ENCODE peak calls at places on chromosomes 6 and 20, in seven cellular contexts. One of them, this sample, is unnamed.

GRCh38 chr6:101226677-101227135 is 166.8 kb upstream of the GRIK2 start:
- DNase-seq in GM12865: peak
- DNase-seq in bronchial epithelial cell: peak
- DNase-seq in SK-N-SH: no peak
- DNase-seq in fibroblast of the aortic adventitia: peak
- DNase-seq in kidney: peak
- DNase-seq in type B pancreatic cell: no peak
- DNase-seq in this sample: peak

GRCh38 chr20:56439784-56440291 is 27.8 kb downstream of the CASS4 start:
- DNase-seq in SK-N-SH: no peak
- DNase-seq in type B pancreatic cell: no peak
- DNase-seq in bronchial epithelial cell: no peak
- DNase-seq in GM12865: no peak
- DNase-seq in kidney: no peak
- DNase-seq in fibroblast of the aortic adventitia: peak
- DNase-seq in this sample: peak

GRCh38 chr20:61127311-61128044 is 124.6 kb upstream of the CDH4 start:
- DNase-seq in bronchial epithelial cell: peak
- DNase-seq in type B pancreatic cell: no peak
- DNase-seq in fibroblast of the aortic adventitia: peak
- DNase-seq in kidney: no peak
- DNase-seq in GM12865: no peak
- DNase-seq in SK-N-SH: no peak
- DNase-seq in this sample: peak

GRCh38 chr6:92459606-92460005 is 959.8 kb downstream of the EPHA7 start:
- DNase-seq in SK-N-SH: no peak
- DNase-seq in fibroblast of the aortic adventitia: no peak
- DNase-seq in GM12865: no peak
- DNase-seq in kidney: no peak
- DNase-seq in type B pancreatic cell: no peak
- DNase-seq in bronchial epithelial cell: no peak
- DNase-seq in this sample: no peak

GRCh38 chr6:1703091-1703855 is 93.6 kb downstream of the FOXC1 start:
- DNase-seq in kidney: no peak
- DNase-seq in bronchial epithelial cell: peak
- DNase-seq in GM12865: no peak
- DNase-seq in type B pancreatic cell: no peak
- DNase-seq in fibroblast of the aortic adventitia: no peak
- DNase-seq in SK-N-SH: no peak
- DNase-seq in this sample: peak

GRCh38 chr20:17854307-17854903 is 114.2 kb downstream of the SNX5 start:
- DNase-seq in SK-N-SH: peak
- DNase-seq in GM12865: peak
- DNase-seq in kidney: no peak
- DNase-seq in bronchial epithelial cell: peak
- DNase-seq in fibroblast of the aortic adventitia: peak
- DNase-seq in type B pancreatic cell: no peak
- DNase-seq in this sample: peak

GRCh38 chr6:91149914-91150674 is 563.2 kb upstream of the MAP3K7 start:
- DNase-seq in SK-N-SH: no peak
- DNase-seq in GM12865: no peak
- DNase-seq in fibroblast of the aortic adventitia: no peak
- DNase-seq in bronchial epithelial cell: peak
- DNase-seq in kidney: no peak
- DNase-seq in type B pancreatic cell: no peak
- DNase-seq in this sample: no peak

GRCh38 chr6:168388641-168389633 is 52.0 kb upstream of the SMOC2 start:
- DNase-seq in type B pancreatic cell: no peak
- DNase-seq in SK-N-SH: no peak
- DNase-seq in bronchial epithelial cell: no peak
- DNase-seq in fibroblast of the aortic adventitia: no peak
- DNase-seq in kidney: peak
- DNase-seq in GM12865: no peak
- DNase-seq in this sample: no peak

GRCh38 chr20:36252511-36252910 is 16.2 kb downstream of the AAR2 start:
- DNase-seq in bronchial epithelial cell: peak
- DNase-seq in SK-N-SH: no peak
- DNase-seq in kidney: no peak
- DNase-seq in fibroblast of the aortic adventitia: no peak
- DNase-seq in GM12865: no peak
- DNase-seq in type B pancreatic cell: no peak
- DNase-seq in this sample: peak

GRCh38 chr6:92339891-92340290 is 1079.5 kb downstream of the EPHA7 start:
- DNase-seq in SK-N-SH: no peak
- DNase-seq in bronchial epithelial cell: no peak
- DNase-seq in fibroblast of the aortic adventitia: no peak
- DNase-seq in kidney: no peak
- DNase-seq in type B pancreatic cell: no peak
- DNase-seq in GM12865: no peak
- DNase-seq in this sample: no peak

GRCh38 chr20:3378138-3378537 is 29.3 kb downstream of the DNAAF9 start:
- DNase-seq in GM12865: no peak
- DNase-seq in bronchial epithelial cell: no peak
- DNase-seq in fibroblast of the aortic adventitia: no peak
- DNase-seq in kidney: no peak
- DNase-seq in type B pancreatic cell: no peak
- DNase-seq in SK-N-SH: no peak
- DNase-seq in this sample: no peak

GRCh38 chr6:158388727-158389126 is 76.5 kb downstream of the TULP4 start:
- DNase-seq in GM12865: peak
- DNase-seq in bronchial epithelial cell: no peak
- DNase-seq in type B pancreatic cell: no peak
- DNase-seq in SK-N-SH: no peak
- DNase-seq in kidney: no peak
- DNase-seq in fibroblast of the aortic adventitia: no peak
- DNase-seq in this sample: no peak

GRCh38 chr6:87772597-87773530 is 70.8 kb upstream of the AKIRIN2 start:
- DNase-seq in fibroblast of the aortic adventitia: peak
- DNase-seq in type B pancreatic cell: no peak
- DNase-seq in kidney: no peak
- DNase-seq in GM12865: no peak
- DNase-seq in bronchial epithelial cell: no peak
- DNase-seq in SK-N-SH: peak
- DNase-seq in this sample: no peak

GRCh38 chr20:41011551-41012067 is 17.0 kb upstream of the TOP1 start:
- DNase-seq in kidney: no peak
- DNase-seq in bronchial epithelial cell: peak
- DNase-seq in GM12865: peak
- DNase-seq in SK-N-SH: no peak
- DNase-seq in type B pancreatic cell: no peak
- DNase-seq in fibroblast of the aortic adventitia: no peak
- DNase-seq in this sample: peak

GRCh38 chr6:19587238-19587942 is 249.8 kb upstream of the ID4 start:
- DNase-seq in type B pancreatic cell: no peak
- DNase-seq in kidney: no peak
- DNase-seq in SK-N-SH: no peak
- DNase-seq in bronchial epithelial cell: no peak
- DNase-seq in GM12865: no peak
- DNase-seq in fibroblast of the aortic adventitia: no peak
- DNase-seq in this sample: no peak

GRCh38 chr6:91608428-91608827 is 1021.6 kb upstream of the MAP3K7 start:
- DNase-seq in type B pancreatic cell: no peak
- DNase-seq in fibroblast of the aortic adventitia: no peak
- DNase-seq in bronchial epithelial cell: no peak
- DNase-seq in kidney: peak
- DNase-seq in GM12865: no peak
- DNase-seq in SK-N-SH: no peak
- DNase-seq in this sample: no peak

GRCh38 chr20:54103067-54103761 is 32.8 kb upstream of the BCAS1 start:
- DNase-seq in GM12865: peak
- DNase-seq in fibroblast of the aortic adventitia: peak
- DNase-seq in kidney: peak
- DNase-seq in type B pancreatic cell: peak
- DNase-seq in bronchial epithelial cell: peak
- DNase-seq in SK-N-SH: peak
- DNase-seq in this sample: no peak

GRCh38 chr20:25061103-25061799 is 3.3 kb upstream of the ACSS1 start:
- DNase-seq in fibroblast of the aortic adventitia: no peak
- DNase-seq in SK-N-SH: no peak
- DNase-seq in type B pancreatic cell: no peak
- DNase-seq in kidney: peak
- DNase-seq in bronchial epithelial cell: no peak
- DNase-seq in GM12865: no peak
- DNase-seq in this sample: no peak

GRCh38 chr6:42507901-42508300 is 55.9 kb upstream of the UBR2 start:
- DNase-seq in SK-N-SH: no peak
- DNase-seq in fibroblast of the aortic adventitia: peak
- DNase-seq in bronchial epithelial cell: no peak
- DNase-seq in type B pancreatic cell: no peak
- DNase-seq in GM12865: no peak
- DNase-seq in kidney: no peak
- DNase-seq in this sample: no peak

GRCh38 chr6:28334272-28335039 is 1.5 kb downstream of the ZSCAN31 start:
- DNase-seq in SK-N-SH: no peak
- DNase-seq in bronchial epithelial cell: no peak
- DNase-seq in type B pancreatic cell: no peak
- DNase-seq in fibroblast of the aortic adventitia: no peak
- DNase-seq in GM12865: no peak
- DNase-seq in kidney: no peak
- DNase-seq in this sample: no peak

GRCh38 chr6:163766936-163767335 is 352.4 kb downstream of the QKI start:
- DNase-seq in GM12865: no peak
- DNase-seq in kidney: no peak
- DNase-seq in fibroblast of the aortic adventitia: no peak
- DNase-seq in SK-N-SH: no peak
- DNase-seq in bronchial epithelial cell: no peak
- DNase-seq in type B pancreatic cell: no peak
- DNase-seq in this sample: no peak

GRCh38 chr20:51143652-51144051 is 120.7 kb upstream of the KCNG1 start:
- DNase-seq in fibroblast of the aortic adventitia: no peak
- DNase-seq in kidney: no peak
- DNase-seq in type B pancreatic cell: no peak
- DNase-seq in SK-N-SH: no peak
- DNase-seq in bronchial epithelial cell: no peak
- DNase-seq in GM12865: no peak
- DNase-seq in this sample: no peak

GRCh38 chr20:46057856-46058655 is 29.0 kb downstream of the SLC12A5 start:
- DNase-seq in bronchial epithelial cell: peak
- DNase-seq in fibroblast of the aortic adventitia: peak
- DNase-seq in SK-N-SH: no peak
- DNase-seq in GM12865: no peak
- DNase-seq in kidney: no peak
- DNase-seq in type B pancreatic cell: peak
- DNase-seq in this sample: peak
- TF ChIP-seq CTCF in bronchial epithelial cell: peak
- TF ChIP-seq CTCF in fibroblast of the aortic adventitia: peak
- TF ChIP-seq CTCF in SK-N-SH: no peak
- TF ChIP-seq CTCF in GM12865: peak
- TF ChIP-seq CTCF in kidney: no peak
- TF ChIP-seq CTCF in type B pancreatic cell: peak
- TF ChIP-seq CTCF in this sample: peak

GRCh38 chr20:6711950-6712634 is 55.4 kb upstream of the BMP2 start:
- DNase-seq in SK-N-SH: no peak
- DNase-seq in kidney: no peak
- DNase-seq in GM12865: no peak
- DNase-seq in type B pancreatic cell: no peak
- DNase-seq in bronchial epithelial cell: peak
- DNase-seq in fibroblast of the aortic adventitia: no peak
- DNase-seq in this sample: no peak
- TF ChIP-seq CTCF in SK-N-SH: no peak
- TF ChIP-seq CTCF in kidney: no peak
- TF ChIP-seq CTCF in GM12865: no peak
- TF ChIP-seq CTCF in type B pancreatic cell: no peak
- TF ChIP-seq CTCF in bronchial epithelial cell: no peak
- TF ChIP-seq CTCF in fibroblast of the aortic adventitia: no peak
- TF ChIP-seq CTCF in this sample: no peak

DNA sequence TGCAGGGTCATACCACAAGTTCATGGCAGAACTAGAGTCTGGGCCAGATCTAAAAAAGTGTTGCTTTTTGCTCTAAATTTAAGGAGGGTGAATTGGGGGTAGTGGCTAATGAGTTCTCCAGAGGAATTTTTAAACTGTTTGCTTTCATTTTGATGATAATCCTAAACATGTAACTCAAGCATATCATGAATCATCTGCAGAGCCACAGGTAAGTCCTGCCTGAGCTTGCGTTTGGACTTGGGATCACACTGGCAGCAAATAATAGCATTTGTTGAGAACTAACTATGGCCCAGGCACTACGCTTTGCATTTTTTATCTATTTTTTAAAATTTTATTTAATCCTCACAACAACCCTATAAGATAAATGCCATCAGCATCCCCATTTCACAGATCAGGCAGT is 27.4 kb downstream of the FAM110A start:
- DNase-seq in fibroblast of the aortic adventitia: no peak
- DNase-seq in GM12865: no peak
- DNase-seq in type B pancreatic cell: no peak
- DNase-seq in kidney: no peak
- DNase-seq in SK-N-SH: no peak
- DNase-seq in bronchial epithelial cell: peak
- DNase-seq in this sample: peak
- TF ChIP-seq CTCF in fibroblast of the aortic adventitia: no peak
- TF ChIP-seq CTCF in GM12865: no peak
- TF ChIP-seq CTCF in type B pancreatic cell: no peak
- TF ChIP-seq CTCF in kidney: no peak
- TF ChIP-seq CTCF in SK-N-SH: no peak
- TF ChIP-seq CTCF in bronchial epithelial cell: no peak
- TF ChIP-seq CTCF in this sample: no peak

DNA sequence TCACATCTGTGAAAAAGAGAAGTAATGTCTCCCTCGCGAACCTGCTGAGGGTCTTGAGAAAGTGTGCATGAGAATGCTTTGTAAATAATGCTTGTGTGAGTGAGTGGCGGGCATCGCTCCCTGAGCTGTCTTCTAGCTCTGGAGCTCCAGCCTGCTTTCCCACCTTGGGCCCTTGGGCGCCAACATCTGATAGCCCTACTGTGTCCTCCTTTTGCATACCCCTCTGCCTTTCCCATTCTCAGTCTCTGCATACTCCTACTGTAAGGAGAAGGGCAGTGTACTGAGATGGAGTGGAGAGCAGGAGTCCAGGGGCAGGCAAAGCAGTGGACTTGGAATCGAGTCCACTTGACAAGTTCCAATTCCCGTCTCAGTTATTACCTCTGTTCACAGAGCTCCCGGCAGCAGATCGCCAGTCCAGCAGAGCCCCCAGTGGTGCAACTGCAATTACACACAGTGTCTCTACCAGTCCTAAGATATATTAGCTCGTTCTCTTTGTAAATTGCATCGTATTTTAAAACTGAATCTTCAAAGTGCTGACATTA is 855 bp upstream of the NCR2 start:
- DNase-seq in type B pancreatic cell: no peak
- DNase-seq in bronchial epithelial cell: no peak
- DNase-seq in kidney: no peak
- DNase-seq in GM12865: peak
- DNase-seq in fibroblast of the aortic adventitia: no peak
- DNase-seq in SK-N-SH: peak
- DNase-seq in this sample: no peak
- TF ChIP-seq CTCF in type B pancreatic cell: peak
- TF ChIP-seq CTCF in bronchial epithelial cell: no peak
- TF ChIP-seq CTCF in kidney: no peak
- TF ChIP-seq CTCF in GM12865: peak
- TF ChIP-seq CTCF in fibroblast of the aortic adventitia: no peak
- TF ChIP-seq CTCF in SK-N-SH: no peak
- TF ChIP-seq CTCF in this sample: peak